ENCODE peak calls at places on chromosomes 4 and X, in four cellular contexts. Q is foreskin fibroblast, F is breast epithelium, K is fibroblast of the conjunctiva. C is an unnamed sample.

GRCh38 chrX:131746491-131746968 is 202.7 kb downstream of the OR13H1 start:
- DNase-seq in Q (no peak), F (peak), K (peak), C (no peak)

GRCh38 chrX:121733514-121733913 is 686.1 kb downstream of the GLUD2 start:
- DNase-seq in Q (peak), F (no peak), K (no peak), C (no peak)

GRCh38 chr4:80011636-80012236 is 61.3 kb downstream of the ANTXR2 start:
- DNase-seq in Q (peak), F (no peak), K (peak), C (no peak)

GRCh38 chrX:105191878-105192277 is 28.6 kb downstream of the TEX13A start:
- DNase-seq in Q (no peak), F (no peak), K (no peak), C (peak)

GRCh38 chrX:5829060-5829459 is 399.6 kb downstream of the NLGN4X start:
- DNase-seq in Q (no peak), F (no peak), K (no peak), C (no peak)

GRCh38 chr4:154491341-154491679 is 289 bp downstream of the DCHS2 start:
- DNase-seq in Q (peak), F (no peak), K (no peak), C (no peak)

GRCh38 chr4:46844325-46844917 is 64.6 kb downstream of the COX7B2 start:
- DNase-seq in Q (peak), F (no peak), K (peak), C (no peak)

GRCh38 chr4:61507091-61507490 is 307.0 kb downstream of the ADGRL3 start:
- DNase-seq in Q (no peak), F (no peak), K (no peak), C (no peak)

GRCh38 chrX:124033821-124034220 is 72.3 kb downstream of the STAG2 start:
- DNase-seq in Q (peak), F (no peak), K (no peak), C (no peak)

GRCh38 chr4:151473521-151474097 is 64.6 kb downstream of the FHIP1A start:
- DNase-seq in Q (no peak), F (no peak), K (no peak), C (no peak)

GRCh38 chr4:40493160-40493559 is 136.5 kb downstream of the RBM47 start:
- DNase-seq in Q (no peak), F (no peak), K (no peak), C (no peak)

GRCh38 chr4:114304567-114304966 is 294.0 kb upstream of the UGT8 start:
- DNase-seq in Q (no peak), F (no peak), K (no peak), C (no peak)

GRCh38 chr4:107600993-107601392 is 119.0 kb downstream of the PAPSS1 start:
- DNase-seq in Q (no peak), F (no peak), K (no peak), C (no peak)

GRCh38 chr4:52824603-52825310 is 37.4 kb upstream of the RASL11B start:
- DNase-seq in Q (peak), F (no peak), K (peak), C (no peak)

GRCh38 chr4:6257243-6258025 is 12.2 kb upstream of the WFS1 start:
- DNase-seq in Q (no peak), F (no peak), K (no peak), C (no peak)

GRCh38 chr4:27524224-27524623 is 663.6 kb downstream of the STIM2 start:
- DNase-seq in Q (no peak), F (no peak), K (no peak), C (no peak)

GRCh38 chr4:98939892-98940298 is 11.0 kb upstream of the EIF4E start:
- DNase-seq in Q (peak), F (no peak), K (peak), C (no peak)

GRCh38 chr4:139550724-139551429 is 5.1 kb downstream of the SETD7 start:
- DNase-seq in Q (no peak), F (no peak), K (no peak), C (no peak)

GRCh38 chr4:99868126-99868596 is 26.1 kb downstream of the LAMTOR3 start:
- DNase-seq in Q (peak), F (no peak), K (peak), C (peak)

GRCh38 chr4:110119347-110119746 is 79.1 kb downstream of the ELOVL6 start:
- DNase-seq in Q (no peak), F (peak), K (no peak), C (no peak)

GRCh38 chr4:163673848-163674702 is 179.6 kb downstream of the TMA16 start:
- DNase-seq in Q (no peak), F (no peak), K (no peak), C (no peak)

GRCh38 chrX:30992381-30992904 is 79.4 kb downstream of the FTHL17 start:
- DNase-seq in Q (no peak), F (no peak), K (no peak), C (no peak)

GRCh38 chr4:52051615-52052474 is 741 bp downstream of the SPATA18 start:
- DNase-seq in Q (peak), F (peak), K (peak), C (peak)

GRCh38 chr4:30720021-30720655 is at the start of gene PCDH7:
- DNase-seq in Q (no peak), F (no peak), K (no peak), C (no peak)

GRCh38 chr4:112521123-112522116 is 5.4 kb upstream of the NEUROG2 start:
- DNase-seq in Q (no peak), F (no peak), K (no peak), C (peak)

GRCh38 chr4:24210332-24210902 is 320.6 kb upstream of the PPARGC1A start:
- DNase-seq in Q (peak), F (no peak), K (peak), C (no peak)

GRCh38 chr4:168586926-168587325 is 90.1 kb downstream of the PALLD start:
- DNase-seq in Q (no peak), F (no peak), K (no peak), C (no peak)

GRCh38 chr4:144894525-144894924 is 203.5 kb downstream of the ANAPC10 start:
- DNase-seq in Q (peak), F (no peak), K (peak), C (no peak)

GRCh38 chr4:185702147-185702663 is 109.8 kb downstream of the SORBS2 start:
- DNase-seq in Q (no peak), F (no peak), K (no peak), C (no peak)

GRCh38 chrX:47562615-47563243 is 1.7 kb downstream of the ARAF start:
- DNase-seq in Q (no peak), F (no peak), K (no peak), C (no peak)

GRCh38 chr4:187827631-187828030 is 167.9 kb upstream of the ZFP42 start:
- DNase-seq in Q (no peak), F (no peak), K (no peak), C (no peak)

GRCh38 chr4:106986486-106986885 is 49.6 kb downstream of the DKK2 start:
- DNase-seq in Q (peak), F (no peak), K (peak), C (no peak)

C was measured in H1.